ENCODE peak calls at places on chromosomes 5 and 9, in five cellular contexts. One of them, this sample, is unnamed.

GRCh38 chr9:95091574-95091970 is 225.9 kb downstream of the FANCC start:
- DNase-seq in LNCaP clone FGC: no peak
- DNase-seq in transverse colon: no peak
- DNase-seq in pancreas: no peak
- DNase-seq in ovary: peak; percentile 41
- DNase-seq in this sample: peak; percentile 58

GRCh38 chr9:8115570-8115969 is 316.0 kb upstream of the DMAC1 start:
- DNase-seq in ovary: no peak
- DNase-seq in LNCaP clone FGC: no peak
- DNase-seq in pancreas: no peak
- DNase-seq in transverse colon: no peak
- DNase-seq in this sample: no peak

GRCh38 chr5:74616236-74617146 is 24.0 kb downstream of the ENC1 start:
- DNase-seq in transverse colon: no peak
- DNase-seq in ovary: peak; percentile 82
- DNase-seq in pancreas: peak; percentile 47
- DNase-seq in LNCaP clone FGC: no peak
- DNase-seq in this sample: no peak

GRCh38 chr9:19252174-19252884 is 21.8 kb downstream of the DENND4C start:
- DNase-seq in transverse colon: no peak
- DNase-seq in ovary: no peak
- DNase-seq in LNCaP clone FGC: no peak
- DNase-seq in pancreas: no peak
- DNase-seq in this sample: no peak

GRCh38 chr5:143536364-143536763 is 132.9 kb upstream of the NR3C1 start:
- DNase-seq in LNCaP clone FGC: no peak
- DNase-seq in transverse colon: no peak
- DNase-seq in pancreas: peak; percentile 16
- DNase-seq in ovary: no peak
- DNase-seq in this sample: peak; percentile 97

GRCh38 chr9:79116064-79116463 is 455.7 kb upstream of the TLE4 start:
- DNase-seq in pancreas: no peak
- DNase-seq in LNCaP clone FGC: no peak
- DNase-seq in transverse colon: no peak
- DNase-seq in ovary: no peak
- DNase-seq in this sample: peak; percentile 7

GRCh38 chr5:126963822-126964375 is 66.5 kb downstream of the MARCHF3 start:
- DNase-seq in pancreas: no peak
- DNase-seq in transverse colon: no peak
- DNase-seq in ovary: no peak
- DNase-seq in LNCaP clone FGC: no peak
- DNase-seq in this sample: no peak

GRCh38 chr5:6743161-6743560 is 29.9 kb downstream of the TENT4A start:
- DNase-seq in pancreas: no peak
- DNase-seq in transverse colon: no peak
- DNase-seq in LNCaP clone FGC: no peak
- DNase-seq in ovary: no peak
- DNase-seq in this sample: peak; percentile 41

GRCh38 chr5:180399931-180400330 is 46.8 kb upstream of the GFPT2 start:
- DNase-seq in LNCaP clone FGC: no peak
- DNase-seq in transverse colon: no peak
- DNase-seq in ovary: no peak
- DNase-seq in pancreas: no peak
- DNase-seq in this sample: no peak

GRCh38 chr5:40428129-40428528 is 251.6 kb upstream of the PTGER4 start:
- DNase-seq in transverse colon: no peak
- DNase-seq in ovary: no peak
- DNase-seq in pancreas: no peak
- DNase-seq in LNCaP clone FGC: no peak
- DNase-seq in this sample: peak; percentile 90

GRCh38 chr5:74404574-74405310 is 235.8 kb downstream of the ENC1 start:
- DNase-seq in ovary: no peak
- DNase-seq in pancreas: no peak
- DNase-seq in transverse colon: no peak
- DNase-seq in LNCaP clone FGC: no peak
- DNase-seq in this sample: no peak

GRCh38 chr9:130570200-130570599 is 9.2 kb upstream of the FUBP3 start:
- DNase-seq in pancreas: no peak
- DNase-seq in transverse colon: no peak
- DNase-seq in LNCaP clone FGC: no peak
- DNase-seq in ovary: no peak
- DNase-seq in this sample: peak; percentile 43

GRCh38 chr9:35193762-35194161 is 32.0 kb downstream of the UNC13B start:
- DNase-seq in LNCaP clone FGC: no peak
- DNase-seq in transverse colon: no peak
- DNase-seq in pancreas: no peak
- DNase-seq in ovary: no peak
- DNase-seq in this sample: peak; percentile 24

GRCh38 chr5:52725781-52726180 is 61.9 kb upstream of the ITGA1 start:
- DNase-seq in pancreas: peak; percentile 38
- DNase-seq in transverse colon: peak; percentile 29
- DNase-seq in ovary: peak; percentile 42
- DNase-seq in LNCaP clone FGC: peak; percentile 38
- DNase-seq in this sample: no peak

GRCh38 chr5:41256400-41256799 is 43.1 kb upstream of the C6 start:
- DNase-seq in ovary: no peak
- DNase-seq in transverse colon: no peak
- DNase-seq in LNCaP clone FGC: no peak
- DNase-seq in pancreas: no peak
- DNase-seq in this sample: peak; percentile 51

GRCh38 chr9:20315672-20316071 is 306.6 kb downstream of the MLLT3 start:
- DNase-seq in transverse colon: no peak
- DNase-seq in LNCaP clone FGC: no peak
- DNase-seq in ovary: no peak
- DNase-seq in pancreas: no peak
- DNase-seq in this sample: peak; percentile 86

GRCh38 chr9:118170032-118170955 is 466.1 kb downstream of the TLR4 start:
- DNase-seq in transverse colon: peak; percentile 15
- DNase-seq in ovary: no peak
- DNase-seq in LNCaP clone FGC: peak; percentile 1
- DNase-seq in pancreas: peak; percentile 17
- DNase-seq in this sample: peak; percentile 61

GRCh38 chr5:41869739-41870620 is at the start of gene OXCT1:
- DNase-seq in pancreas: peak; percentile 65
- DNase-seq in LNCaP clone FGC: peak; percentile 58
- DNase-seq in transverse colon: peak; percentile 89
- DNase-seq in ovary: peak; percentile 88
- DNase-seq in this sample: peak; percentile 85

GRCh38 chr9:122382901-122383850 is 12.4 kb downstream of the PTGS1 start:
- DNase-seq in LNCaP clone FGC: no peak
- DNase-seq in transverse colon: no peak
- DNase-seq in ovary: no peak
- DNase-seq in pancreas: no peak
- DNase-seq in this sample: peak; percentile 65

GRCh38 chr5:86979801-86980510 is 287.7 kb upstream of the RASA1 start:
- DNase-seq in LNCaP clone FGC: no peak
- DNase-seq in transverse colon: no peak
- DNase-seq in ovary: no peak
- DNase-seq in pancreas: no peak
- DNase-seq in this sample: peak; percentile 85

GRCh38 chr5:63346451-63346850 is 615.8 kb downstream of the HTR1A start:
- DNase-seq in transverse colon: no peak
- DNase-seq in LNCaP clone FGC: no peak
- DNase-seq in ovary: no peak
- DNase-seq in pancreas: no peak
- DNase-seq in this sample: no peak
- TF ChIP-seq CTCF in transverse colon: no peak
- TF ChIP-seq CTCF in LNCaP clone FGC: no peak
- TF ChIP-seq CTCF in ovary: no peak
- TF ChIP-seq CTCF in pancreas: no peak
- TF ChIP-seq CTCF in this sample: no peak

DNA sequence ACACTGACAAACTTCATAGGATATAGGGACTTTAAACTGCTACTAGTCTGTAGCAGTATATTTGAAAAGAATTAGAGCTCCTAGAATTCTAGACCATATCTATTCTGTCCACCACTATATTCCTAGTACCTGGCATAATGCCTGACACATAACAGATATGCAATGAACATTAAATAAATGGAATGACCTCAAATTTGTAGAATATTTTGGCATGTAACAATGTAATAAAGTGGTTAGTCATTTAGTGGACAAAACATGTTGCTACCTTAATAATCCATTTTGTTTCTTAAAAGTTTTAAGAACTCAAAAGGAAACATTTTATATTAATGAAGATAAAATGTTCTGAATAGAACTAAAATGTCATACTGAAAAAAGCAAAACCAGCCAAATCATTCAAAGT is 57.5 kb downstream of the HOMER1 start:
- DNase-seq in transverse colon: no peak
- DNase-seq in pancreas: no peak
- DNase-seq in ovary: no peak
- DNase-seq in LNCaP clone FGC: no peak
- DNase-seq in this sample: no peak
- H3K4me3 ChIP-seq in transverse colon: no peak overlapping the region
- H3K4me3 ChIP-seq in pancreas: no peak overlapping the region
- H3K4me3 ChIP-seq in ovary: no peak overlapping the region
- H3K4me3 ChIP-seq in LNCaP clone FGC: no peak overlapping the region
- H3K4me3 ChIP-seq in this sample: no peak overlapping the region

GRCh38 chr9:88049677-88050307 is 75.5 kb upstream of the CDK20 start:
- DNase-seq in ovary: no peak
- DNase-seq in transverse colon: no peak
- DNase-seq in LNCaP clone FGC: no peak
- DNase-seq in pancreas: no peak
- DNase-seq in this sample: peak; percentile 12
- TF ChIP-seq CTCF in ovary: no peak
- TF ChIP-seq CTCF in transverse colon: no peak
- TF ChIP-seq CTCF in LNCaP clone FGC: no peak
- TF ChIP-seq CTCF in pancreas: no peak
- TF ChIP-seq CTCF in this sample: no peak

GRCh38 chr5:177128551-177128976 is 5.0 kb upstream of the NSD1 start:
- DNase-seq in transverse colon: no peak
- DNase-seq in ovary: peak; percentile 22
- DNase-seq in pancreas: no peak
- DNase-seq in LNCaP clone FGC: no peak
- DNase-seq in this sample: no peak

GRCh38 chr5:177124486-177124991 is 9.0 kb upstream of the NSD1 start:
- DNase-seq in LNCaP clone FGC: no peak
- DNase-seq in transverse colon: no peak
- DNase-seq in ovary: no peak
- DNase-seq in pancreas: no peak
- DNase-seq in this sample: no peak

GRCh38 chr5:177122566-177122965 is 11.0 kb upstream of the NSD1 start:
- DNase-seq in pancreas: no peak
- DNase-seq in transverse colon: no peak
- DNase-seq in LNCaP clone FGC: no peak
- DNase-seq in ovary: peak; percentile 4
- DNase-seq in this sample: no peak

GRCh38 chr5:177126771-177127170 is 6.8 kb upstream of the NSD1 start:
- DNase-seq in transverse colon: no peak
- DNase-seq in LNCaP clone FGC: no peak
- DNase-seq in pancreas: no peak
- DNase-seq in ovary: peak; percentile 10
- DNase-seq in this sample: no peak

DNA sequence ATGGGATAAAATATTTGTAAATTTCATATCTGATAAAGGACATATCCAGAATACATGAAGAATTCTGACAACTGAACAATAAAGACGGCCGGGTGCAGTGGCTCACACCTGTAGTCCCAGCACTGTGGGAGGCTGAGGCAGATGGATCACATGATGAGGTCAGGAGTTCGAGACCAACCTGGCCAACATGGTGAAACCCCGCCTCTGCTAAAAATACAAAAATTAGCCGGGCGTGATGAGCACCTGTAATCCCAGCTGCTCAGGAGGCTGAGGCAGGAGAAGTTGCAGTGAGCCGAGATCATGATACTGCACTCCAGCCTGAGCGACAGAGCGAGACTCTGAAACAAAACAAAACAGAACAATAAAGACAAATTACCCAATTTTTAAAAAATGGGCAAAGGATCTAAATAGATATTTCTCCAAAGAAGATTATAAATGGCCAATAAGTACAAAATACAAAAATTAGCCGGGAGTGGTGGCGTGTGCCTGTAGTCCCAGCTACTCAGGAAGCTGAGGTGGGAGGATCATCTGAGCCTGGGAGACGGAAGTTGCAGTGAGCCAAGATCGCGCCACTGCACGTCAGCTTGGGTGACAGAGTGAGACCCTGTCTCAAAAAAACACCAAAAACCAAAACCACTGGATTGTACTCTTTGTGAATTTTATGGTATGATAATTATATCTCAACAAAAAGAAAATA is 9.6 kb upstream of the NSD1 start:
- DNase-seq in pancreas: no peak
- DNase-seq in LNCaP clone FGC: no peak
- DNase-seq in transverse colon: no peak
- DNase-seq in ovary: peak; percentile 9
- DNase-seq in this sample: no peak
- H3K4me3 ChIP-seq in pancreas: no peak overlapping the region
- H3K4me3 ChIP-seq in LNCaP clone FGC: no peak overlapping the region
- H3K4me3 ChIP-seq in transverse colon: no peak overlapping the region
- H3K4me3 ChIP-seq in ovary: no peak overlapping the region
- H3K4me3 ChIP-seq in this sample: no peak overlapping the region

DNA sequence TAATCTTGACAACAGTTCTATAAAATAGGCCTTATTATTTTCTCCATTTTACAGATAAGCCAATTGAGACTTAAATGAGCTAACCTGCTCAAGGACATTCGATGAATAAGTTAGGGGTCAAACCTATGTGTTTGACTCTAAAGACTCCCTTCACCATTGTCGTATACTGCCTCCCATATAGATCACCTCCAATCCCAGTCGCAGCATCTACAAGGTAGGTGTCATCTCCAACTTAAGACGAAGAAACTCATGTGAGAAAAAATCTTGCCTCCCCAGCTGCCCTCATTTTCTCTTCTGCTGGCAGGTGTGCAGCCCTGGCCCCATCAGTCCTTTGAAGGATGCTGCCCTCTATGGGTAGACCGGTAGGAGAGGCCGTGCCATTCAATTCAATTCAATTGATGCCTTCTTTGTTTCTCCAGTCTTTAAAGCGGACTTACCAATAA is 75.2 kb upstream of the SMARCA2 start:
- DNase-seq in transverse colon: peak; percentile 22
- DNase-seq in ovary: no peak
- DNase-seq in pancreas: peak; percentile 23
- DNase-seq in LNCaP clone FGC: no peak
- DNase-seq in this sample: peak; percentile 29
- TF ChIP-seq CTCF in transverse colon: peak; percentile 51
- TF ChIP-seq CTCF in ovary: no peak
- TF ChIP-seq CTCF in pancreas: peak; percentile 60
- TF ChIP-seq CTCF in LNCaP clone FGC: peak; percentile 82
- TF ChIP-seq CTCF in this sample: peak; percentile 67